ENCODE peak calls at places on chromosomes 11 and 22, in seven cellular contexts. D, F, U, G, Y, I and K are unnamed samples. For H3K4me1, the result is how much of the 10 kb centered on the place peaks cover.

GRCh38 chr11:113468666-113469345 is 6.4 kb downstream of the DRD2 start:
- DNase-seq in D (no peak), Y (no peak), U (no peak), F (no peak), G (peak), I (no peak), K (no peak)

GRCh38 chr11:88420165-88420781 is 82.7 kb upstream of the CTSC start:
- DNase-seq in Y (no peak), G (peak), D (no peak), U (no peak), F (no peak), I (no peak), K (no peak)

GRCh38 chr11:100855466-100856067 is 168.5 kb downstream of the ARHGAP42 start:
- DNase-seq in G (peak), Y (no peak), F (no peak), D (no peak), I (no peak), U (no peak), K (no peak)

GRCh38 chr22:29330291-29330690 is 14.8 kb upstream of the RASL10A start:
- DNase-seq in I (peak), Y (no peak), G (no peak), U (no peak), D (no peak), F (no peak), K (no peak)

GRCh38 chr11:10809373-10810199 is 860 bp upstream of the EIF4G2 start:
- DNase-seq in U (no peak), I (no peak), G (peak), F (no peak), Y (no peak), D (peak), K (peak)

GRCh38 chr11:107271425-107271824 is 186.2 kb downstream of the CWF19L2 start:
- DNase-seq in F (no peak), U (no peak), I (no peak), D (no peak), Y (no peak), G (no peak), K (no peak)

GRCh38 chr11:128898580-128899344 is 7.6 kb downstream of the KCNJ5 start:
- DNase-seq in Y (no peak), F (no peak), D (no peak), I (no peak), U (no peak), G (peak), K (no peak)

GRCh38 chr11:534197-534591 is 1.2 kb downstream of the HRAS start:
- DNase-seq in Y (no peak), U (no peak), D (no peak), G (no peak), F (no peak), I (no peak), K (peak)

GRCh38 chr11:9901931-9902330 is 238.1 kb downstream of the SWAP70 start:
- DNase-seq in D (no peak), F (no peak), Y (no peak), I (no peak), G (no peak), U (no peak), K (no peak)

GRCh38 chr11:77205467-77206263 is 77.6 kb downstream of the MYO7A start:
- DNase-seq in I (no peak), U (no peak), D (no peak), Y (no peak), F (no peak), G (no peak), K (peak)

GRCh38 chr22:31626427-31627150 is 35.4 kb downstream of the PISD start:
- DNase-seq in I (peak), D (no peak), U (no peak), F (no peak), Y (no peak), G (no peak), K (no peak)

GRCh38 chr11:116082256-116082655 is 578.0 kb upstream of the CADM1 start:
- DNase-seq in G (peak), I (no peak), F (no peak), D (no peak), U (no peak), Y (no peak), K (no peak)

GRCh38 chr11:116079580-116079979 is 575.4 kb upstream of the CADM1 start:
- DNase-seq in Y (no peak), U (no peak), F (no peak), D (no peak), I (no peak), G (no peak), K (no peak)

GRCh38 chr11:116073854-116074837 is 569.9 kb upstream of the CADM1 start:
- DNase-seq in G (peak), Y (no peak), D (peak), I (no peak), F (no peak), U (no peak), K (no peak)

GRCh38 chr11:116077092-116077491 is 572.9 kb upstream of the CADM1 start:
- DNase-seq in I (no peak), D (no peak), G (no peak), U (no peak), Y (no peak), F (no peak), K (no peak)

DNA sequence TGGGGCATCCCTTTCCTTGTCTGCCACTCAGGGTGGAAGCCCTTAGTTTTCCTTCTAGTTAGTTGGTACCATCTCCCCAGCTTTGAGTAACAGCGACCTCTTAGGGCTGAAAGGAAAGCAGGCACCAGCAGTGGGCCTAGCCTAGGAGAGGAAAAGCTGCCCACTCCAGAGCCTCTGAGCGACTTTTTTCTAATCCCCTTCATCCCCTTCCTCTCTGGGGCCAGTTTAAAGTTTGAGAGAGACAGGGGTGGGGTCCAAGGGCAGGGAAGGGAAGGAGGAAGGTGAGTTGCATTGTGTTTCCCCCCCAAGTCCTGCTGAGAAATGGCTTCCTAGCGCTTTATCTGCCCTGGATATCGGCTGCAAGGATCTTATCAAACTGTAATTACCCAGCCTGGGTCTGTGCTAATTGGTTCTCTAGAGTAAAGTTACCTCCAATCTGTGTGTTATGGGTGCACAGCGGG is 573.9 kb upstream of the CADM1 start:
- DNase-seq in I (no peak), G (peak), U (no peak), D (no peak), Y (no peak), F (no peak), K (no peak)
- TF ChIP-seq CTCF in I (no peak), G (peak), U (no peak), D (no peak), Y (no peak), F (no peak), K (no peak)

GRCh38 chr11:102120006-102120405 is 9.8 kb downstream of the YAP1 start:
- DNase-seq in F (no peak), I (peak), D (no peak), G (peak), U (no peak), Y (no peak), K (no peak)
- H3K4me1 ChIP-seq in F (under half), I (half or more), D (under half), G (under half), U (under half), Y (under half), K (under half)

GRCh38 chr22:25749420-25750169 is 7.6 kb downstream of the MYO18B start:
- DNase-seq in Y (no peak), F (no peak), G (peak), D (no peak), I (no peak), U (no peak), K (no peak)
- H3K27ac ChIP-seq in Y (no peak), F (no peak), G (no peak), D (peak), I (no peak), U (no peak), K (no peak)

GRCh38 chr11:17473071-17473744 is 3.4 kb downstream of the ABCC8 start:
- DNase-seq in Y (no peak), G (no peak), D (no peak), U (no peak), I (no peak), F (no peak), K (no peak)

GRCh38 chr11:17469998-17470397 is 6.6 kb downstream of the ABCC8 start:
- DNase-seq in I (no peak), F (no peak), U (no peak), Y (no peak), D (no peak), G (no peak), K (no peak)

GRCh38 chr11:17468094-17468493 is 8.6 kb downstream of the ABCC8 start:
- DNase-seq in U (no peak), Y (no peak), D (no peak), I (peak), F (no peak), G (no peak), K (no peak)

GRCh38 chr11:17472467-17472866 is 4.2 kb downstream of the ABCC8 start:
- DNase-seq in I (no peak), G (no peak), F (no peak), Y (no peak), U (no peak), D (no peak), K (no peak)

GRCh38 chr11:17471501-17471900 is 5.1 kb downstream of the ABCC8 start:
- DNase-seq in F (no peak), Y (no peak), G (no peak), I (no peak), D (no peak), U (no peak), K (no peak)
- TF ChIP-seq CTCF in F (no peak), Y (no peak), G (no peak), I (no peak), D (no peak), U (no peak), K (no peak)

GRCh38 chr22:46376908-46377565 is 41.5 kb downstream of the TRMU start:
- DNase-seq in U (no peak), G (no peak), D (no peak), I (peak), Y (no peak), F (no peak), K (no peak)
- H3K4me1 ChIP-seq in U (under half), G (under half), D (under half), I (under half), Y (under half), F (under half), K (under half)

GRCh38 chr11:84413547-84413946 is 1127.4 kb upstream of the CCDC90B start:
- DNase-seq in U (no peak), Y (no peak), D (no peak), G (no peak), I (no peak), F (no peak), K (no peak)

GRCh38 chr11:84408946-84409411 is 1122.8 kb upstream of the CCDC90B start:
- DNase-seq in F (no peak), Y (no peak), I (no peak), G (peak), U (no peak), D (no peak), K (no peak)

GRCh38 chr11:84414936-84415335 is 1128.8 kb upstream of the CCDC90B start:
- DNase-seq in U (no peak), G (no peak), D (no peak), I (no peak), F (no peak), Y (no peak), K (no peak)

GRCh38 chr11:84407091-84407490 is 1120.9 kb upstream of the CCDC90B start:
- DNase-seq in Y (no peak), F (no peak), I (no peak), U (no peak), D (no peak), G (no peak), K (no peak)

DNA sequence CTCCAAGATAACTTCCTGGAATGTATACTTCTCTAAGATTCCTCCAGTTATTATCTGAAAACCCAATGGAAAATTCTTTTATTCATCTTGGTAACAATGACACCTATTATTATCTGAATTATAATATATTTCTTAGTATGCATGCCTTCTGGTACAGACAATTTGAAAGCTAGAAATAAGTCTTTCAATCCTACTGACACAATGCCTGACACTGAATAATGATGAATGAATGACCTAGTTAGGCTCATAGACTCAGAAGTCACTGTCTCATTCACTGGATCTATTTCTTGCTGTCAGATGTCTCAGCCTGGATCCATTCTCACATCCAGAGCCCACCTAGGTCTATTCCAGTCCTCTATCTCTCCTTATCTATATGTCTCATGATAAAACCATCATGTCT is 1126.7 kb upstream of the CCDC90B start:
- DNase-seq in G (no peak), F (no peak), D (no peak), U (no peak), I (no peak), Y (no peak), K (no peak)
- H3K27ac ChIP-seq in G (no peak), F (no peak), D (no peak), U (no peak), I (no peak), Y (no peak), K (no peak)